ENCODE peak calls at places on chromosomes 6 and 20, in six cellular contexts. One of them, this sample, is unnamed.

GRCh38 chr6:30465582-30466306 is 23.6 kb upstream of the HLA-E start:
- DNase-seq in K562: no peak
- DNase-seq in body of pancreas: no peak
- DNase-seq in RWPE1: no peak
- DNase-seq in cardiac fibroblast: no peak
- DNase-seq in suprapubic skin: no peak
- DNase-seq in this sample: no peak

GRCh38 chr6:37396571-37397185 is 36.3 kb upstream of the CMTR1 start:
- DNase-seq in suprapubic skin: no peak
- DNase-seq in cardiac fibroblast: peak; percentile 57
- DNase-seq in K562: peak; percentile 4
- DNase-seq in RWPE1: no peak
- DNase-seq in body of pancreas: no peak
- DNase-seq in this sample: no peak

GRCh38 chr6:134347916-134348805 is 30.2 kb upstream of the SGK1 start:
- DNase-seq in RWPE1: no peak
- DNase-seq in cardiac fibroblast: peak; percentile 99
- DNase-seq in K562: no peak
- DNase-seq in suprapubic skin: no peak
- DNase-seq in body of pancreas: no peak
- DNase-seq in this sample: no peak

GRCh38 chr6:49550413-49551125 is at the start of gene C6orf141:
- DNase-seq in suprapubic skin: peak; percentile 63
- DNase-seq in body of pancreas: peak; percentile 51
- DNase-seq in K562: no peak
- DNase-seq in RWPE1: peak; percentile 74
- DNase-seq in cardiac fibroblast: no peak
- DNase-seq in this sample: no peak

GRCh38 chr6:52503853-52504777 is 72.7 kb downstream of the TRAM2 start:
- DNase-seq in cardiac fibroblast: peak; percentile 91
- DNase-seq in RWPE1: peak; percentile 98
- DNase-seq in suprapubic skin: peak; percentile 93
- DNase-seq in body of pancreas: peak; percentile 97
- DNase-seq in K562: peak; percentile 90
- DNase-seq in this sample: peak; percentile 58

GRCh38 chr20:62359491-62360121 is 7.5 kb downstream of the LAMA5 start:
- DNase-seq in K562: no peak
- DNase-seq in RWPE1: peak; percentile 73
- DNase-seq in suprapubic skin: peak; percentile 69
- DNase-seq in body of pancreas: no peak
- DNase-seq in cardiac fibroblast: peak; percentile 95
- DNase-seq in this sample: no peak

GRCh38 chr20:17617212-17617867 is 47.5 kb downstream of the DSTN start:
- DNase-seq in suprapubic skin: peak; percentile 78
- DNase-seq in RWPE1: peak; percentile 54
- DNase-seq in cardiac fibroblast: peak; percentile 37
- DNase-seq in body of pancreas: peak; percentile 67
- DNase-seq in K562: peak; percentile 65
- DNase-seq in this sample: peak; percentile 27

GRCh38 chr20:52975024-52975732 is 3.0 kb downstream of the TSHZ2 start:
- DNase-seq in cardiac fibroblast: no peak
- DNase-seq in body of pancreas: peak; percentile 27
- DNase-seq in K562: no peak
- DNase-seq in RWPE1: no peak
- DNase-seq in suprapubic skin: no peak
- DNase-seq in this sample: no peak

GRCh38 chr6:167402195-167402686 is 77.4 kb downstream of the TTLL2 start:
- DNase-seq in RWPE1: no peak
- DNase-seq in suprapubic skin: no peak
- DNase-seq in cardiac fibroblast: no peak
- DNase-seq in K562: no peak
- DNase-seq in body of pancreas: no peak
- DNase-seq in this sample: no peak

GRCh38 chr6:152124432-152125074 is 317.1 kb downstream of the ESR1 start:
- DNase-seq in suprapubic skin: no peak
- DNase-seq in body of pancreas: no peak
- DNase-seq in RWPE1: peak; percentile 64
- DNase-seq in cardiac fibroblast: peak; percentile 84
- DNase-seq in K562: peak; percentile 50
- DNase-seq in this sample: no peak

GRCh38 chr20:56202493-56203077 is 45.9 kb upstream of the MC3R start:
- DNase-seq in RWPE1: peak; percentile 76
- DNase-seq in cardiac fibroblast: peak; percentile 30
- DNase-seq in K562: no peak
- DNase-seq in suprapubic skin: no peak
- DNase-seq in body of pancreas: no peak
- DNase-seq in this sample: no peak

GRCh38 chr6:7004581-7005297 is 103.0 kb upstream of the RREB1 start:
- DNase-seq in K562: no peak
- DNase-seq in suprapubic skin: no peak
- DNase-seq in cardiac fibroblast: peak; percentile 33
- DNase-seq in RWPE1: no peak
- DNase-seq in body of pancreas: no peak
- DNase-seq in this sample: no peak

GRCh38 chr20:17456226-17456625 is 75.0 kb downstream of the BFSP1 start:
- DNase-seq in cardiac fibroblast: no peak
- DNase-seq in K562: no peak
- DNase-seq in suprapubic skin: no peak
- DNase-seq in RWPE1: no peak
- DNase-seq in body of pancreas: no peak
- DNase-seq in this sample: no peak

GRCh38 chr6:125872259-125872921 is 81.6 kb downstream of the NCOA7 start:
- DNase-seq in RWPE1: no peak
- DNase-seq in body of pancreas: no peak
- DNase-seq in cardiac fibroblast: peak; percentile 48
- DNase-seq in K562: peak; percentile 49
- DNase-seq in suprapubic skin: no peak
- DNase-seq in this sample: no peak

GRCh38 chr6:131822119-131822518 is 14.3 kb downstream of the ENPP1 start:
- DNase-seq in body of pancreas: no peak
- DNase-seq in K562: no peak
- DNase-seq in RWPE1: no peak
- DNase-seq in suprapubic skin: no peak
- DNase-seq in cardiac fibroblast: no peak
- DNase-seq in this sample: no peak

GRCh38 chr6:47698342-47698787 is at the start of gene ADGRF4:
- DNase-seq in K562: no peak
- DNase-seq in cardiac fibroblast: peak; percentile 90
- DNase-seq in RWPE1: peak; percentile 84
- DNase-seq in suprapubic skin: no peak
- DNase-seq in body of pancreas: no peak
- DNase-seq in this sample: peak; percentile 27

GRCh38 chr6:117440558-117441525 is 15.1 kb upstream of the ROS1 start:
- DNase-seq in RWPE1: peak; percentile 73
- DNase-seq in K562: no peak
- DNase-seq in body of pancreas: no peak
- DNase-seq in cardiac fibroblast: peak; percentile 98
- DNase-seq in suprapubic skin: no peak
- DNase-seq in this sample: no peak

GRCh38 chr6:21450628-21451027 is 142.9 kb upstream of the SOX4 start:
- DNase-seq in suprapubic skin: no peak
- DNase-seq in body of pancreas: no peak
- DNase-seq in cardiac fibroblast: no peak
- DNase-seq in K562: no peak
- DNase-seq in RWPE1: no peak
- DNase-seq in this sample: no peak

GRCh38 chr6:21454262-21454661 is 139.3 kb upstream of the SOX4 start:
- DNase-seq in body of pancreas: no peak
- DNase-seq in RWPE1: no peak
- DNase-seq in cardiac fibroblast: no peak
- DNase-seq in K562: no peak
- DNase-seq in suprapubic skin: no peak
- DNase-seq in this sample: no peak

GRCh38 chr6:21455071-21455470 is 138.5 kb upstream of the SOX4 start:
- DNase-seq in suprapubic skin: no peak
- DNase-seq in RWPE1: no peak
- DNase-seq in body of pancreas: no peak
- DNase-seq in cardiac fibroblast: peak; percentile 22
- DNase-seq in K562: no peak
- DNase-seq in this sample: no peak

GRCh38 chr6:21448485-21449109 is 145.0 kb upstream of the SOX4 start:
- DNase-seq in suprapubic skin: no peak
- DNase-seq in cardiac fibroblast: no peak
- DNase-seq in RWPE1: no peak
- DNase-seq in body of pancreas: no peak
- DNase-seq in K562: no peak
- DNase-seq in this sample: no peak

DNA sequence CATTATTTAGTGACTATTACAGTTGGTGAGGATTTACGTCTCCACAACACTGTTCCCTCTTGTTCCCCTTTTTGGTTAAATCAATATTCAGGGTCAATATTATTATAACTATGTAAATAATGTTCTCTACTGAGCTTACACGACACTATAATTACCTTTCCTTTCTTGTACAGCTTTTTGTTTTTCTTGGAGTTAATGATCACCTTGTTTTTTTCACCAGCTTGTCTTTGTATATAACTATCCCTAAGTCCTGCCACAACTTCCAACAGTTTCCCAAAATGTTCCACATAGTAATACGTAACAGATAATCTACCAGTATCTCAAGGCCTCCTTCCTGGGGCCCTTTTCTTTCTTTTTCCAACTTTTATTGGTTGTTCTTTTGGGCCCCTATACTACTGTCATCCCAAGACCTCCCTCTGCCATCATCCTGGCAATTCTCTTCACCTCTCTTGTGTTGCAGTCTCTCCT is 142.0 kb upstream of the SOX4 start:
- DNase-seq in K562: no peak
- DNase-seq in suprapubic skin: no peak
- DNase-seq in cardiac fibroblast: no peak
- DNase-seq in body of pancreas: no peak
- DNase-seq in RWPE1: no peak
- DNase-seq in this sample: no peak
- TF ChIP-seq CTCF in K562: no peak
- TF ChIP-seq CTCF in suprapubic skin: no peak
- TF ChIP-seq CTCF in cardiac fibroblast: no peak
- TF ChIP-seq CTCF in body of pancreas: no peak
- TF ChIP-seq CTCF in RWPE1: no peak
- TF ChIP-seq CTCF in this sample: no peak

GRCh38 chr20:46539113-46539512 is 11.3 kb downstream of the OCSTAMP start:
- DNase-seq in body of pancreas: no peak
- DNase-seq in K562: no peak
- DNase-seq in cardiac fibroblast: no peak
- DNase-seq in RWPE1: no peak
- DNase-seq in suprapubic skin: no peak
- DNase-seq in this sample: no peak
- TF ChIP-seq CTCF in body of pancreas: no peak
- TF ChIP-seq CTCF in K562: no peak
- TF ChIP-seq CTCF in cardiac fibroblast: no peak
- TF ChIP-seq CTCF in RWPE1: no peak
- TF ChIP-seq CTCF in suprapubic skin: no peak
- TF ChIP-seq CTCF in this sample: no peak

GRCh38 chr6:43450699-43451131 is 4.6 kb downstream of the DLK2 start:
- DNase-seq in RWPE1: no peak
- DNase-seq in body of pancreas: no peak
- DNase-seq in suprapubic skin: no peak
- DNase-seq in K562: no peak
- DNase-seq in cardiac fibroblast: no peak
- DNase-seq in this sample: no peak
- TF ChIP-seq CTCF in RWPE1: no peak
- TF ChIP-seq CTCF in body of pancreas: no peak
- TF ChIP-seq CTCF in suprapubic skin: no peak
- TF ChIP-seq CTCF in K562: no peak
- TF ChIP-seq CTCF in cardiac fibroblast: no peak
- TF ChIP-seq CTCF in this sample: no peak

GRCh38 chr20:32440069-32440757 is 82.1 kb downstream of the ASXL1 start:
- DNase-seq in RWPE1: no peak
- DNase-seq in suprapubic skin: peak; percentile 24
- DNase-seq in cardiac fibroblast: no peak
- DNase-seq in body of pancreas: no peak
- DNase-seq in K562: no peak
- DNase-seq in this sample: no peak

GRCh38 chr20:32437391-32438074 is 79.4 kb downstream of the ASXL1 start:
- DNase-seq in RWPE1: peak; percentile 49
- DNase-seq in suprapubic skin: no peak
- DNase-seq in K562: no peak
- DNase-seq in cardiac fibroblast: no peak
- DNase-seq in body of pancreas: no peak
- DNase-seq in this sample: no peak

GRCh38 chr20:32440758-32441078 is 82.6 kb downstream of the ASXL1 start:
- DNase-seq in cardiac fibroblast: no peak
- DNase-seq in RWPE1: no peak
- DNase-seq in body of pancreas: no peak
- DNase-seq in suprapubic skin: peak; percentile 32
- DNase-seq in K562: no peak
- DNase-seq in this sample: no peak

GRCh38 chr20:32438331-32438858 is 80.3 kb downstream of the ASXL1 start:
- DNase-seq in body of pancreas: no peak
- DNase-seq in suprapubic skin: no peak
- DNase-seq in K562: no peak
- DNase-seq in RWPE1: no peak
- DNase-seq in cardiac fibroblast: no peak
- DNase-seq in this sample: no peak

GRCh38 chr20:32439132-32439829 is 81.2 kb downstream of the ASXL1 start:
- DNase-seq in cardiac fibroblast: peak; percentile 85
- DNase-seq in body of pancreas: no peak
- DNase-seq in suprapubic skin: no peak
- DNase-seq in K562: no peak
- DNase-seq in RWPE1: no peak
- DNase-seq in this sample: no peak
- TF ChIP-seq CTCF in cardiac fibroblast: peak; percentile 20
- TF ChIP-seq CTCF in body of pancreas: no peak
- TF ChIP-seq CTCF in suprapubic skin: no peak
- TF ChIP-seq CTCF in K562: peak; percentile 42
- TF ChIP-seq CTCF in RWPE1: no peak
- TF ChIP-seq CTCF in this sample: no peak

GRCh38 chr20:10448270-10449156 is 13.4 kb downstream of the SLX4IP start:
- DNase-seq in RWPE1: no peak
- DNase-seq in suprapubic skin: no peak
- DNase-seq in K562: no peak
- DNase-seq in cardiac fibroblast: no peak
- DNase-seq in body of pancreas: no peak
- DNase-seq in this sample: no peak
- TF ChIP-seq CTCF in RWPE1: no peak
- TF ChIP-seq CTCF in suprapubic skin: no peak
- TF ChIP-seq CTCF in K562: no peak
- TF ChIP-seq CTCF in cardiac fibroblast: no peak
- TF ChIP-seq CTCF in body of pancreas: no peak
- TF ChIP-seq CTCF in this sample: no peak

DNA sequence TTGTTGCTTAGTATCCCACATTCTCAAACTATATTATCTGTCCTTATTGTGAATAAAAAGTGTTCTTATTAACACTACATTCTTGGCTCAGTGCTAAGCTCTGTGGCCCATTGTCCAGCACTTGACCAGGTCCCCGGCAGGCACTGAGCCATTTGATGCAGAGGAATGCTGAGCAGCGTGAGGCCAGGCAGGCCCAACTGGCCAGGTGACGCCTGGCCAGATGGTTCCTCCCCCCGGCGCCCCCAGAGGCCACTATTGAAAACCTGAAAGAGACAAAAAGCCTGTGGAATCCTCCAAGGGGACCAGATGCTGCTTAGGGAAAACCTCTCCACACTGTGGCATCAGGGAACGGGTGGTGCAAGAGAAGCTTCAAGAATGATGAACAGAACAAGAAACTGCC is 597.5 kb upstream of the JAG1 start:
- DNase-seq in RWPE1: no peak
- DNase-seq in suprapubic skin: no peak
- DNase-seq in cardiac fibroblast: no peak
- DNase-seq in body of pancreas: peak; percentile 15
- DNase-seq in K562: no peak
- DNase-seq in this sample: no peak
- TF ChIP-seq CTCF in RWPE1: no peak
- TF ChIP-seq CTCF in suprapubic skin: no peak
- TF ChIP-seq CTCF in cardiac fibroblast: no peak
- TF ChIP-seq CTCF in body of pancreas: peak; percentile 11
- TF ChIP-seq CTCF in K562: no peak
- TF ChIP-seq CTCF in this sample: no peak

This sample was measured in omental fat pad.